ENCODE peak calls at places on chromosome 7, in ten cellular contexts. E is neural progenitor cell, M is transverse colon, F is GM23338, D is left ventricle myocardium inferior, J is ovary, W is cardiac muscle cell, T is HCT116, X is heart right ventricle, O is spleen. R is an unnamed sample.
A peak's percentile ranks its signal among the peaks of the same experiment; 100 is the strongest.

GRCh38 chr7:150781016-150781415 is 19.1 kb downstream of the TMEM176B start:
- DNase-seq in E (no peak), M (no peak), F (no peak), D (no peak), J (no peak), W (peak; percentile 55), T (no peak), X (no peak), O (no peak), R (no peak)

GRCh38 chr7:105014725-105015630 is 973 bp downstream of the KMT2E start:
- DNase-seq in E (peak; percentile 57), M (peak; percentile 78), F (peak; percentile 63), D (no peak), J (peak; percentile 63), W (peak; percentile 54), T (no peak), X (no peak), O (peak; percentile 84), R (peak; percentile 79)

GRCh38 chr7:55966851-55967250 is 2.5 kb downstream of the NIPSNAP2 start:
- DNase-seq in E (no peak), M (no peak), F (no peak), D (no peak), J (no peak), W (no peak), T (no peak), X (no peak), O (no peak), R (no peak)

GRCh38 chr7:86469680-86470295 is 173.9 kb upstream of the GRM3 start:
- DNase-seq in E (peak; percentile 93), M (peak; percentile 39), F (peak; percentile 96), D (no peak), J (no peak), W (peak; percentile 78), T (peak; percentile 78), X (no peak), O (no peak), R (no peak)

GRCh38 chr7:142414135-142414534 is 156.3 kb upstream of the PRSS58 start:
- DNase-seq in E (no peak), M (no peak), F (no peak), D (no peak), J (no peak), W (no peak), T (no peak), X (no peak), O (no peak), R (no peak)

GRCh38 chr7:44666566-44666965 is 60.1 kb downstream of the OGDH start:
- DNase-seq in E (no peak), M (no peak), F (no peak), D (no peak), J (no peak), W (no peak), T (no peak), X (no peak), O (no peak), R (no peak)

GRCh38 chr7:70384891-70385290 is 747.1 kb upstream of the GALNT17 start:
- DNase-seq in E (no peak), M (no peak), F (no peak), D (no peak), J (no peak), W (peak; percentile 43), T (no peak), X (no peak), O (no peak), R (no peak)

GRCh38 chr7:2139004-2139652 is 93.6 kb downstream of the MAD1L1 start:
- DNase-seq in E (no peak), M (no peak), F (no peak), D (no peak), J (no peak), W (no peak), T (no peak), X (peak; percentile 3), O (no peak), R (no peak)

GRCh38 chr7:149741629-149742028 is 31.8 kb downstream of the ZNF467 start:
- DNase-seq in E (no peak), M (no peak), F (no peak), D (no peak), J (no peak), W (peak; percentile 22), T (no peak), X (no peak), O (peak; percentile 68), R (no peak)

GRCh38 chr7:26436996-26437547 is 145.4 kb downstream of the SNX10 start:
- DNase-seq in E (no peak), M (no peak), F (no peak), D (no peak), J (no peak), W (no peak), T (no peak), X (no peak), O (no peak), R (no peak)

GRCh38 chr7:123747089-123747488 is 1.7 kb downstream of the WASL start:
- DNase-seq in E (no peak), M (no peak), F (no peak), D (no peak), J (no peak), W (no peak), T (no peak), X (no peak), O (no peak), R (no peak)

GRCh38 chr7:123747620-123748141 is 1.1 kb downstream of the WASL start:
- DNase-seq in E (peak; percentile 75), M (peak; percentile 68), F (peak; percentile 83), D (peak; percentile 38), J (peak; percentile 38), W (peak; percentile 87), T (peak; percentile 39), X (peak; percentile 26), O (peak; percentile 72), R (peak; percentile 78)

GRCh38 chr7:123746055-123746454 is 2.7 kb downstream of the WASL start:
- DNase-seq in E (peak; percentile 16), M (no peak), F (no peak), D (no peak), J (no peak), W (no peak), T (no peak), X (no peak), O (no peak), R (no peak)

GRCh38 chr7:123744416-123744815 is 4.4 kb downstream of the WASL start:
- DNase-seq in E (no peak), M (no peak), F (no peak), D (no peak), J (no peak), W (no peak), T (no peak), X (no peak), O (no peak), R (no peak)

GRCh38 chr7:123745437-123745836 is 3.4 kb downstream of the WASL start:
- DNase-seq in E (no peak), M (no peak), F (no peak), D (no peak), J (no peak), W (no peak), T (no peak), X (no peak), O (no peak), R (no peak)
- H3K4me3 ChIP-seq in E (peak overlapping the region; percentile 96), M (peak overlapping the region; percentile 97), F (peak overlapping the region; percentile 82), D (peak overlapping the region; percentile 89), J (no peak overlapping the region), W (peak overlapping the region; percentile 3), T (no peak overlapping the region), X (no peak overlapping the region), O (peak overlapping the region; percentile 86), R (no peak overlapping the region)

GRCh38 chr7:114901771-114902170 is 20.1 kb upstream of the MDFIC start:
- DNase-seq in E (no peak), M (no peak), F (no peak), D (no peak), J (no peak), W (peak; percentile 61), T (peak; percentile 85), X (no peak), O (no peak), R (no peak)
- H3K27ac ChIP-seq in E (no peak overlapping the region), M (no peak overlapping the region), F (no peak overlapping the region), D (no peak overlapping the region), J (no peak overlapping the region), W (no peak overlapping the region), T (peak overlapping the region; percentile 53), X (no peak overlapping the region), O (no peak overlapping the region), R (no peak overlapping the region)

GRCh38 chr7:33644489-33644888 is 260.9 kb upstream of the BMPER start:
- DNase-seq in E (no peak), M (no peak), F (no peak), D (no peak), J (no peak), W (no peak), T (no peak), X (no peak), O (no peak), R (no peak)

GRCh38 chr7:33645096-33645495 is 260.2 kb upstream of the BMPER start:
- DNase-seq in E (no peak), M (no peak), F (no peak), D (no peak), J (no peak), W (no peak), T (no peak), X (no peak), O (no peak), R (no peak)

GRCh38 chr7:33642312-33642711 is 263.0 kb upstream of the BMPER start:
- DNase-seq in E (no peak), M (no peak), F (no peak), D (no peak), J (no peak), W (no peak), T (no peak), X (no peak), O (no peak), R (no peak)

GRCh38 chr7:33646166-33646565 is 259.2 kb upstream of the BMPER start:
- DNase-seq in E (no peak), M (no peak), F (no peak), D (no peak), J (no peak), W (no peak), T (no peak), X (no peak), O (no peak), R (no peak)

GRCh38 chr7:33643497-33643896 is 261.8 kb upstream of the BMPER start:
- DNase-seq in E (no peak), M (no peak), F (no peak), D (no peak), J (no peak), W (no peak), T (no peak), X (no peak), O (no peak), R (no peak)
- TF ChIP-seq CTCF in E (no peak), M (no peak), F (no peak), D (no peak), J (no peak), W (no peak), T (no peak), X (no peak), O (no peak), R (no peak)

GRCh38 chr7:82423446-82423845 is 20.1 kb downstream of the CACNA2D1 start:
- DNase-seq in E (no peak), M (no peak), F (no peak), D (no peak), J (no peak), W (no peak), T (no peak), X (no peak), O (no peak), R (no peak)
- H3K4me3 ChIP-seq in E (no peak overlapping the region), M (no peak overlapping the region), F (no peak overlapping the region), D (peak overlapping the region; percentile 5), J (no peak overlapping the region), W (no peak overlapping the region), T (no peak overlapping the region), X (no peak overlapping the region), O (no peak overlapping the region), R (no peak overlapping the region)